ENCODE peak calls at places on chromosomes 3 and 15, in ten cellular contexts. One of them, this sample, is unnamed.

GRCh38 chr3:124972457-124972856 is 37.9 kb upstream of the MUC13 start:
- DNase-seq in KBM-7: no peak
- DNase-seq in HCEC 1CT: no peak
- DNase-seq in NAMALWA: no peak
- DNase-seq in colonic mucosa: peak
- DNase-seq in T-helper 2 cell: no peak
- DNase-seq in kidney epithelial cell: no peak
- DNase-seq in endothelial cell: no peak
- DNase-seq in nephron progenitor cell: no peak
- DNase-seq in substantia nigra: no peak
- DNase-seq in this sample: no peak

GRCh38 chr3:64489361-64490044 is 198.3 kb downstream of the ADAMTS9 start:
- DNase-seq in kidney epithelial cell: peak
- DNase-seq in endothelial cell: peak
- DNase-seq in HCEC 1CT: no peak
- DNase-seq in substantia nigra: peak
- DNase-seq in colonic mucosa: peak
- DNase-seq in nephron progenitor cell: peak
- DNase-seq in KBM-7: no peak
- DNase-seq in NAMALWA: no peak
- DNase-seq in T-helper 2 cell: no peak
- DNase-seq in this sample: no peak

GRCh38 chr15:53586815-53587214 is 172.6 kb downstream of the WDR72 start:
- DNase-seq in substantia nigra: peak
- DNase-seq in kidney epithelial cell: no peak
- DNase-seq in nephron progenitor cell: peak
- DNase-seq in KBM-7: peak
- DNase-seq in endothelial cell: peak
- DNase-seq in colonic mucosa: peak
- DNase-seq in NAMALWA: peak
- DNase-seq in T-helper 2 cell: no peak
- DNase-seq in HCEC 1CT: no peak
- DNase-seq in this sample: peak

GRCh38 chr15:70385052-70385451 is 287.3 kb upstream of the TLE3 start:
- DNase-seq in kidney epithelial cell: no peak
- DNase-seq in nephron progenitor cell: no peak
- DNase-seq in endothelial cell: no peak
- DNase-seq in colonic mucosa: no peak
- DNase-seq in substantia nigra: no peak
- DNase-seq in NAMALWA: no peak
- DNase-seq in T-helper 2 cell: no peak
- DNase-seq in KBM-7: no peak
- DNase-seq in HCEC 1CT: no peak
- DNase-seq in this sample: no peak

GRCh38 chr3:71339049-71339448 is 244.5 kb downstream of the FOXP1 start:
- DNase-seq in HCEC 1CT: no peak
- DNase-seq in endothelial cell: no peak
- DNase-seq in nephron progenitor cell: no peak
- DNase-seq in substantia nigra: no peak
- DNase-seq in KBM-7: no peak
- DNase-seq in NAMALWA: no peak
- DNase-seq in T-helper 2 cell: no peak
- DNase-seq in kidney epithelial cell: no peak
- DNase-seq in colonic mucosa: no peak
- DNase-seq in this sample: no peak

GRCh38 chr3:190155752-190156151 is 35.1 kb upstream of the P3H2 start:
- DNase-seq in KBM-7: no peak
- DNase-seq in T-helper 2 cell: no peak
- DNase-seq in endothelial cell: no peak
- DNase-seq in colonic mucosa: peak
- DNase-seq in NAMALWA: no peak
- DNase-seq in HCEC 1CT: no peak
- DNase-seq in nephron progenitor cell: no peak
- DNase-seq in substantia nigra: no peak
- DNase-seq in kidney epithelial cell: no peak
- DNase-seq in this sample: no peak

GRCh38 chr3:152910211-152910610 is 75.3 kb downstream of the P2RY1 start:
- DNase-seq in T-helper 2 cell: no peak
- DNase-seq in colonic mucosa: no peak
- DNase-seq in substantia nigra: no peak
- DNase-seq in nephron progenitor cell: no peak
- DNase-seq in NAMALWA: no peak
- DNase-seq in endothelial cell: no peak
- DNase-seq in KBM-7: peak
- DNase-seq in kidney epithelial cell: no peak
- DNase-seq in HCEC 1CT: no peak
- DNase-seq in this sample: no peak

GRCh38 chr3:87771338-87772059 is 287.3 kb downstream of the CGGBP1 start:
- DNase-seq in kidney epithelial cell: no peak
- DNase-seq in T-helper 2 cell: no peak
- DNase-seq in NAMALWA: peak
- DNase-seq in nephron progenitor cell: peak
- DNase-seq in endothelial cell: peak
- DNase-seq in substantia nigra: no peak
- DNase-seq in colonic mucosa: peak
- DNase-seq in HCEC 1CT: no peak
- DNase-seq in KBM-7: peak
- DNase-seq in this sample: peak

GRCh38 chr3:139284221-139284620 is 59.6 kb upstream of the MRPS22 start:
- DNase-seq in KBM-7: no peak
- DNase-seq in nephron progenitor cell: no peak
- DNase-seq in NAMALWA: no peak
- DNase-seq in kidney epithelial cell: no peak
- DNase-seq in colonic mucosa: no peak
- DNase-seq in T-helper 2 cell: no peak
- DNase-seq in substantia nigra: no peak
- DNase-seq in endothelial cell: no peak
- DNase-seq in HCEC 1CT: peak
- DNase-seq in this sample: no peak

GRCh38 chr3:65048151-65048550 is 360.4 kb upstream of the ADAMTS9 start:
- DNase-seq in nephron progenitor cell: no peak
- DNase-seq in NAMALWA: no peak
- DNase-seq in HCEC 1CT: peak
- DNase-seq in T-helper 2 cell: no peak
- DNase-seq in colonic mucosa: no peak
- DNase-seq in KBM-7: no peak
- DNase-seq in kidney epithelial cell: no peak
- DNase-seq in substantia nigra: no peak
- DNase-seq in endothelial cell: no peak
- DNase-seq in this sample: no peak

GRCh38 chr3:58234516-58234931 is 3.1 kb upstream of the ABHD6 start:
- DNase-seq in kidney epithelial cell: no peak
- DNase-seq in T-helper 2 cell: no peak
- DNase-seq in substantia nigra: no peak
- DNase-seq in NAMALWA: no peak
- DNase-seq in KBM-7: no peak
- DNase-seq in nephron progenitor cell: no peak
- DNase-seq in colonic mucosa: no peak
- DNase-seq in HCEC 1CT: peak
- DNase-seq in endothelial cell: no peak
- DNase-seq in this sample: no peak

GRCh38 chr15:88741671-88742070 is 61.6 kb upstream of the ACAN start:
- DNase-seq in NAMALWA: no peak
- DNase-seq in T-helper 2 cell: no peak
- DNase-seq in KBM-7: no peak
- DNase-seq in substantia nigra: peak
- DNase-seq in HCEC 1CT: no peak
- DNase-seq in colonic mucosa: no peak
- DNase-seq in endothelial cell: no peak
- DNase-seq in nephron progenitor cell: no peak
- DNase-seq in kidney epithelial cell: no peak
- DNase-seq in this sample: no peak

GRCh38 chr15:83320831-83321230 is 36.4 kb upstream of the BNC1 start:
- DNase-seq in endothelial cell: no peak
- DNase-seq in HCEC 1CT: no peak
- DNase-seq in substantia nigra: no peak
- DNase-seq in KBM-7: no peak
- DNase-seq in colonic mucosa: no peak
- DNase-seq in NAMALWA: no peak
- DNase-seq in nephron progenitor cell: no peak
- DNase-seq in T-helper 2 cell: no peak
- DNase-seq in kidney epithelial cell: no peak
- DNase-seq in this sample: no peak

GRCh38 chr3:193040836-193041672 is 123.4 kb upstream of the MB21D2 start:
- DNase-seq in NAMALWA: peak
- DNase-seq in endothelial cell: peak
- DNase-seq in substantia nigra: no peak
- DNase-seq in nephron progenitor cell: no peak
- DNase-seq in colonic mucosa: no peak
- DNase-seq in HCEC 1CT: peak
- DNase-seq in KBM-7: peak
- DNase-seq in kidney epithelial cell: peak
- DNase-seq in T-helper 2 cell: no peak
- DNase-seq in this sample: peak

GRCh38 chr3:159252274-159252673 is 450.4 kb downstream of the MFSD1 start:
- DNase-seq in colonic mucosa: no peak
- DNase-seq in kidney epithelial cell: no peak
- DNase-seq in T-helper 2 cell: no peak
- DNase-seq in KBM-7: no peak
- DNase-seq in NAMALWA: no peak
- DNase-seq in HCEC 1CT: peak
- DNase-seq in substantia nigra: no peak
- DNase-seq in endothelial cell: no peak
- DNase-seq in nephron progenitor cell: no peak
- DNase-seq in this sample: no peak

GRCh38 chr3:197168606-197169005 is 129.8 kb downstream of the DLG1 start:
- DNase-seq in kidney epithelial cell: peak
- DNase-seq in NAMALWA: peak
- DNase-seq in substantia nigra: no peak
- DNase-seq in T-helper 2 cell: no peak
- DNase-seq in HCEC 1CT: no peak
- DNase-seq in nephron progenitor cell: no peak
- DNase-seq in colonic mucosa: no peak
- DNase-seq in KBM-7: no peak
- DNase-seq in endothelial cell: no peak
- DNase-seq in this sample: no peak

GRCh38 chr15:99437315-99438221 is 128.2 kb upstream of the MEF2A start:
- DNase-seq in NAMALWA: no peak
- DNase-seq in substantia nigra: no peak
- DNase-seq in kidney epithelial cell: no peak
- DNase-seq in endothelial cell: no peak
- DNase-seq in T-helper 2 cell: no peak
- DNase-seq in HCEC 1CT: no peak
- DNase-seq in KBM-7: no peak
- DNase-seq in nephron progenitor cell: no peak
- DNase-seq in colonic mucosa: peak
- DNase-seq in this sample: no peak

GRCh38 chr15:98292442-98293240 is 332.1 kb downstream of the ARRDC4 start:
- DNase-seq in substantia nigra: no peak
- DNase-seq in kidney epithelial cell: no peak
- DNase-seq in colonic mucosa: peak
- DNase-seq in endothelial cell: peak
- DNase-seq in nephron progenitor cell: peak
- DNase-seq in KBM-7: peak
- DNase-seq in T-helper 2 cell: no peak
- DNase-seq in HCEC 1CT: no peak
- DNase-seq in NAMALWA: peak
- DNase-seq in this sample: peak

GRCh38 chr3:3801510-3801841 is 2.2 kb downstream of the LRRN1 start:
- DNase-seq in substantia nigra: no peak
- DNase-seq in kidney epithelial cell: no peak
- DNase-seq in endothelial cell: no peak
- DNase-seq in T-helper 2 cell: no peak
- DNase-seq in KBM-7: no peak
- DNase-seq in colonic mucosa: no peak
- DNase-seq in HCEC 1CT: no peak
- DNase-seq in NAMALWA: no peak
- DNase-seq in nephron progenitor cell: no peak
- DNase-seq in this sample: no peak

GRCh38 chr3:42591811-42592210 is 1.2 kb downstream of the SS18L2 start:
- DNase-seq in colonic mucosa: no peak
- DNase-seq in nephron progenitor cell: no peak
- DNase-seq in HCEC 1CT: no peak
- DNase-seq in T-helper 2 cell: no peak
- DNase-seq in endothelial cell: no peak
- DNase-seq in substantia nigra: no peak
- DNase-seq in KBM-7: peak
- DNase-seq in NAMALWA: no peak
- DNase-seq in kidney epithelial cell: no peak
- DNase-seq in this sample: no peak

GRCh38 chr3:4425707-4426106 is 41.4 kb downstream of the SUMF1 start:
- DNase-seq in substantia nigra: no peak
- DNase-seq in colonic mucosa: no peak
- DNase-seq in HCEC 1CT: peak
- DNase-seq in endothelial cell: no peak
- DNase-seq in NAMALWA: no peak
- DNase-seq in T-helper 2 cell: peak
- DNase-seq in KBM-7: no peak
- DNase-seq in kidney epithelial cell: no peak
- DNase-seq in nephron progenitor cell: no peak
- DNase-seq in this sample: no peak

GRCh38 chr3:153026026-153026425 is 136.0 kb upstream of the RAP2B start:
- DNase-seq in KBM-7: peak
- DNase-seq in endothelial cell: no peak
- DNase-seq in colonic mucosa: no peak
- DNase-seq in substantia nigra: no peak
- DNase-seq in NAMALWA: peak
- DNase-seq in nephron progenitor cell: no peak
- DNase-seq in HCEC 1CT: peak
- DNase-seq in T-helper 2 cell: no peak
- DNase-seq in kidney epithelial cell: no peak
- DNase-seq in this sample: peak

GRCh38 chr15:51935466-51936118 is 36.0 kb downstream of the LEO1 start:
- DNase-seq in HCEC 1CT: no peak
- DNase-seq in endothelial cell: no peak
- DNase-seq in substantia nigra: no peak
- DNase-seq in kidney epithelial cell: no peak
- DNase-seq in nephron progenitor cell: no peak
- DNase-seq in NAMALWA: peak
- DNase-seq in colonic mucosa: no peak
- DNase-seq in KBM-7: no peak
- DNase-seq in T-helper 2 cell: no peak
- DNase-seq in this sample: no peak

This sample was measured in Kasumi-1.